ENCODE peak calls at places on chromosomes 7 and 10, in five cellular contexts. One of them, this sample, is unnamed.

GRCh38 chr7:35249537-35249907 is 4.4 kb downstream of the TBX20 start:
- DNase-seq in lower leg skin: no peak
- DNase-seq in K562: no peak
- DNase-seq in H54: no peak
- DNase-seq in GM12892: no peak
- DNase-seq in this sample: no peak

GRCh38 chr10:96512997-96513685 is 585 bp downstream of the TLL2 start:
- DNase-seq in lower leg skin: no peak
- DNase-seq in K562: no peak
- DNase-seq in H54: no peak
- DNase-seq in GM12892: peak; percentile 46
- DNase-seq in this sample: no peak

GRCh38 chr10:131453772-131454634 is 142.5 kb upstream of the TCERG1L start:
- DNase-seq in lower leg skin: peak; percentile 91
- DNase-seq in K562: peak; percentile 67
- DNase-seq in H54: peak; percentile 10
- DNase-seq in GM12892: no peak
- DNase-seq in this sample: peak; percentile 58

GRCh38 chr7:149007615-149008014 is 20.7 kb downstream of the PDIA4 start:
- DNase-seq in lower leg skin: no peak
- DNase-seq in K562: peak; percentile 43
- DNase-seq in H54: no peak
- DNase-seq in GM12892: no peak
- DNase-seq in this sample: no peak

GRCh38 chr7:241513-241912 is 48.5 kb upstream of the FOXL3 start:
- DNase-seq in lower leg skin: no peak
- DNase-seq in K562: no peak
- DNase-seq in H54: no peak
- DNase-seq in GM12892: no peak
- DNase-seq in this sample: no peak

GRCh38 chr7:104793066-104793465 is 220.9 kb upstream of the KMT2E start:
- DNase-seq in lower leg skin: no peak
- DNase-seq in K562: no peak
- DNase-seq in H54: no peak
- DNase-seq in GM12892: no peak
- DNase-seq in this sample: no peak

GRCh38 chr7:148142660-148143248 is 447.8 kb upstream of the C7orf33 start:
- DNase-seq in lower leg skin: no peak
- DNase-seq in K562: peak; percentile 59
- DNase-seq in H54: no peak
- DNase-seq in GM12892: no peak
- DNase-seq in this sample: peak; percentile 6

GRCh38 chr7:95324396-95324795 is at the start of gene PON1:
- DNase-seq in lower leg skin: no peak
- DNase-seq in K562: peak; percentile 4
- DNase-seq in H54: no peak
- DNase-seq in GM12892: no peak
- DNase-seq in this sample: peak; percentile 12

GRCh38 chr7:123624527-123625183 is 23.0 kb downstream of the ASB15 start:
- DNase-seq in lower leg skin: no peak
- DNase-seq in K562: peak; percentile 93
- DNase-seq in H54: peak; percentile 15
- DNase-seq in GM12892: peak; percentile 7
- DNase-seq in this sample: peak; percentile 23

GRCh38 chr7:18900236-18900635 is 217.2 kb downstream of the TWIST1 start:
- DNase-seq in lower leg skin: no peak
- DNase-seq in K562: no peak
- DNase-seq in H54: no peak
- DNase-seq in GM12892: no peak
- DNase-seq in this sample: no peak

GRCh38 chr7:143391462-143392404 is 10.6 kb downstream of the ZYX start:
- DNase-seq in lower leg skin: peak; percentile 93
- DNase-seq in K562: no peak
- DNase-seq in H54: no peak
- DNase-seq in GM12892: no peak
- DNase-seq in this sample: no peak

GRCh38 chr7:44984478-44984758 is 5.6 kb upstream of the MYO1G start:
- DNase-seq in lower leg skin: no peak
- DNase-seq in K562: no peak
- DNase-seq in H54: no peak
- DNase-seq in GM12892: no peak
- DNase-seq in this sample: no peak
- TF ChIP-seq POLR2A in lower leg skin: no peak
- TF ChIP-seq POLR2A in K562: peak; percentile 50
- TF ChIP-seq POLR2A in H54: no peak
- TF ChIP-seq POLR2A in GM12892: peak; percentile 43
- TF ChIP-seq POLR2A in this sample: no peak

GRCh38 chr7:116182023-116182422 is 28.3 kb upstream of the TES start:
- DNase-seq in lower leg skin: no peak
- DNase-seq in K562: no peak
- DNase-seq in H54: no peak
- DNase-seq in GM12892: no peak
- DNase-seq in this sample: no peak
- TF ChIP-seq POLR2A in lower leg skin: no peak
- TF ChIP-seq POLR2A in K562: no peak
- TF ChIP-seq POLR2A in H54: no peak
- TF ChIP-seq POLR2A in GM12892: no peak
- TF ChIP-seq POLR2A in this sample: no peak

GRCh38 chr10:27745719-27746363 is at the start of gene MKX:
- DNase-seq in lower leg skin: peak; percentile 93
- DNase-seq in K562: no peak
- DNase-seq in H54: peak; percentile 14
- DNase-seq in GM12892: no peak
- DNase-seq in this sample: peak; percentile 2
- TF ChIP-seq POLR2A in lower leg skin: no peak
- TF ChIP-seq POLR2A in K562: no peak
- TF ChIP-seq POLR2A in H54: no peak
- TF ChIP-seq POLR2A in GM12892: no peak
- TF ChIP-seq POLR2A in this sample: no peak

DNA sequence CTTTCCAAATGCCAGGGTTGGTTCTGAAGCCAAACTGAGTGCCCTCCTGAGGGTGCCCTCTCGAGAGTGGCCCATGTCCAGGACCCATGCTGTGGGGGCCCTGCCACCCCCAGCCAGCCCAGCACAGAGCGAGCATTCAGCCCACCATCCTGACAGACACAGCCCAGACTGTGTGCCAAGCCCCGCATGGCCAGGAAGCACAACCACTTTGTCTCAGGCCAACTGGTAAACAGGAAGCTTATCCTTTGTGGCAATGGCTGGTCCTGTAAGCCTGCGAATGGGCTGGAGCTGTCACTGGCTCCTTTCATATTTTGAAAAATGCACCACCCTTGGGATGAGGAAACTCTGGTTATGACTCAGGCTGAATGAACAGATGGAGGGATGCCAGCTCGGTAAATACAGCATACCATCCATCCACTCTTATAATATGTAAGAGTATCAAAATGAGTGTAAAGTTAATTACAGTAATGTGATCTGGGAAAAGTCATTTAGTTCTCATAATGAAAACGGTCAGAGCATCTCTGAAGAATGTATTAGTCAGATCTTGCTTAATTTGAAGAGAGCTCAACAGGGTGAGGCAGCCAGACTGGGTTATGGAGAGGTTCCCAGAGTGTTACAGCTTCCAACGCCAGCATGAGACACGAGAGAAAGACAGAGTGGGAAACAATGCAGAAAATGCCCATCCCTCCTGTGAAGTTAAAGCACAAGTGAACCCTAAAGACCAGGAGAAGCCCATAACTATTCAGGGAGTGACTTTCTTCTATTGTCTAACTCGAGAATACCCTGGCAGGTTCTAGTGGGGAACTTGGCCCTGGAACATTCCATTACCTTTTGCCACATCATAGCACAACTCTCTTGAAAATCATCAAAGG is 65.1 kb downstream of the STK17A start:
- DNase-seq in lower leg skin: peak; percentile 90
- DNase-seq in K562: no peak
- DNase-seq in H54: peak; percentile 71
- DNase-seq in GM12892: no peak
- DNase-seq in this sample: no peak
- TF ChIP-seq POLR2A in lower leg skin: no peak
- TF ChIP-seq POLR2A in K562: no peak
- TF ChIP-seq POLR2A in H54: peak; percentile 86
- TF ChIP-seq POLR2A in GM12892: peak; percentile 25
- TF ChIP-seq POLR2A in this sample: no peak

DNA sequence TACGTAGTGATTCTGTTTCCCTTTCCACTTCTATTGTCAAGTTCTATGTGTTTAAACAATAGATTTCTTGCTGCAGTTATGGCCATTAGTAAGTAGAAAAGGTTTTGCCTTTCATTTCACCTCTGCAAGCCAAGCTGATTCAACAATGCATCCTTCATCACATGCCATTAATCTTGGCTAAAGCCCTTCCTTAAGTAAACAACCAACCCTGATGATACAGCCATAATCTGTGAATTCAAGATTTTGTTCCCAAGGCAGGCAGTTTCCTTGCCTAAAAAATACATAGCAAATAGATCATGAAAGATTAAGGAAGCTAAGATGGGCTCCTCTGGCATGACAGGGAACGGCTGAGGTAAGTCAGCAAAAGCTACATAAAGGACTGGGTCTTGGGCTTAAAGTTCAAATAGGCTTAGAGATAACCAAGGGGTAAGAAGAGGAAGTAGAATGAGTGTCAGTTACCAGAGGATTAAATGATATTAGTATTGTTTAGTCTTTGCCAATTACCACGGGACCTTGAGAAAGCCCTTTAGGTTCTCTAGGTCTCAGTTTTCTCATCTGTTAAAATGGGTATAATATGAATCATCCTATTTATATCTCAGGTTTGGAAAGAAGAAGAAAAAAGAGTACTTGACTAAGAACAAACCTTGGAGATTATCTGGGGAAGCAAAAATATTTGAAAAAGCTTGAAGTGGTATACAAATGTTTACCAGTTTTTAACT is 35.9 kb upstream of the ANK3 start:
- DNase-seq in lower leg skin: no peak
- DNase-seq in K562: peak; percentile 18
- DNase-seq in H54: no peak
- DNase-seq in GM12892: no peak
- DNase-seq in this sample: no peak
- TF ChIP-seq POLR2A in lower leg skin: no peak
- TF ChIP-seq POLR2A in K562: no peak
- TF ChIP-seq POLR2A in H54: no peak
- TF ChIP-seq POLR2A in GM12892: no peak
- TF ChIP-seq POLR2A in this sample: no peak

DNA sequence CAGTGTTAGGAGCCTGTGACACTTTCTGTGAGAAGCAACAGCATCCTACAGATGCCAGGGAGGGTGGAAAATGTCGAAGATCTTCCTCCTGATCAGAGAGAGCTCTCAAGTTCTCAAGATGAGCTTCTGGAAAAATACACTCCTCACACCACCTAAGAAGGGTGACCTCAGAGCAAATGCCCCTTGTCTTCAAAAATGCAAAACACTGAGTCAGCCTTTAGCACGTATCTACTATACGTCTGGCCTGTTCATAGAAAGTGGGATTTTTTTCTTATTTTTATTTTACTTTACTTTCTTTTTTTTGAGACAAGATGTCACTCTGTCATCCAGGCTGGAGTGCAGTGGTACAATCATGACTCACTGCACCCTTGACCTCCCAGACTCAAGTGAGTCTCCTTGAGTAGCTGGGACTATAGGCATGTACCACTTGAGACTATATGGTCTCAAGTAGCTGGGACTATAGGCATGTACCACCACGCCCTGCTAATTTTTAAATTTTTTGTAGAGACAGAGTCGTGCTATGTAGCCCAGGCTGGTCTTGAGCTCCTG is 57.0 kb downstream of the AFAP1L2 start:
- DNase-seq in lower leg skin: no peak
- DNase-seq in K562: no peak
- DNase-seq in H54: no peak
- DNase-seq in GM12892: no peak
- DNase-seq in this sample: no peak
- TF ChIP-seq POLR2A in lower leg skin: no peak
- TF ChIP-seq POLR2A in K562: no peak
- TF ChIP-seq POLR2A in H54: no peak
- TF ChIP-seq POLR2A in GM12892: no peak
- TF ChIP-seq POLR2A in this sample: no peak